ENCODE peak calls at places on chromosomes 11 and 22, in four cellular contexts. D is IMR-90, E is mesenchymal stem cell, W is HCT116. U is an unnamed sample.

GRCh38 chr22:48905206-48905975 is 922.3 kb downstream of the BRD1 start:
- DNase-seq in D (no peak), E (no peak), W (no peak), U (no peak)

GRCh38 chr11:80873309-80873999 is 1432.6 kb upstream of the TENM4 start:
- DNase-seq in D (no peak), E (peak), W (no peak), U (no peak)

GRCh38 chr11:1873048-1873812 is 18.5 kb downstream of the PRR33 start:
- DNase-seq in D (peak), E (no peak), W (no peak), U (no peak)

GRCh38 chr11:62133328-62134065 is 9.7 kb downstream of the INCENP start:
- DNase-seq in D (no peak), E (no peak), W (no peak), U (no peak)

GRCh38 chr22:22927888-22928665 is 40.5 kb downstream of the IGLL5 start:
- DNase-seq in D (no peak), E (no peak), W (no peak), U (no peak)

GRCh38 chr22:38398609-38399401 is 56.2 kb downstream of the KCNJ4 start:
- DNase-seq in D (peak), E (peak), W (no peak), U (peak)

GRCh38 chr11:118223576-118223975 is 1.2 kb downstream of the JAML start:
- DNase-seq in D (no peak), E (no peak), W (no peak), U (no peak)

GRCh38 chr11:21604564-21604963 is 588.3 kb upstream of the ANO5 start:
- DNase-seq in D (no peak), E (no peak), W (no peak), U (no peak)

GRCh38 chr22:23401111-23401909 is 178.8 kb downstream of the IGLL1 start:
- DNase-seq in D (peak), E (peak), W (no peak), U (no peak)

GRCh38 chr11:12603362-12604088 is 70.7 kb upstream of the TEAD1 start:
- DNase-seq in D (no peak), E (no peak), W (no peak), U (no peak)

GRCh38 chr11:116605543-116605942 is 167.2 kb downstream of the BUD13 start:
- DNase-seq in D (peak), E (no peak), W (peak), U (peak)

GRCh38 chr11:18371279-18371678 is 23.1 kb upstream of the LDHA start:
- DNase-seq in D (no peak), E (no peak), W (no peak), U (no peak)

GRCh38 chr11:18091731-18092130 is 14.2 kb downstream of the SAAL1 start:
- DNase-seq in D (peak), E (no peak), W (no peak), U (no peak)

GRCh38 chr11:6968816-6969215 is 42.6 kb downstream of the ZNF215 start:
- DNase-seq in D (peak), E (no peak), W (no peak), U (no peak)

GRCh38 chr11:93623179-93623578 is 38.3 kb upstream of the CEP295 start:
- DNase-seq in D (no peak), E (peak), W (no peak), U (peak)

GRCh38 chr11:35133656-35134055 is 5.3 kb upstream of the CD44 start:
- DNase-seq in D (no peak), E (no peak), W (no peak), U (no peak)

GRCh38 chr11:108035690-108036089 is 27.0 kb downstream of the CUL5 start:
- DNase-seq in D (peak), E (no peak), W (no peak), U (no peak)

GRCh38 chr11:46390331-46391171 is 1.0 kb downstream of the CHRM4 start:
- DNase-seq in D (no peak), E (peak), W (no peak), U (peak)

GRCh38 chr11:8717876-8718753 is 35.5 kb downstream of the RPL27A start:
- DNase-seq in D (peak), E (peak), W (no peak), U (no peak)

GRCh38 chr11:45162064-45162375 is 15.6 kb downstream of the PRDM11 start:
- DNase-seq in D (no peak), E (no peak), W (no peak), U (no peak)

GRCh38 chr11:26905368-26905767 is 88.5 kb upstream of the FIBIN start:
- DNase-seq in D (peak), E (peak), W (no peak), U (peak)

GRCh38 chr22:17218341-17218740 is 894 bp downstream of the ADA2 start:
- DNase-seq in D (no peak), E (no peak), W (no peak), U (no peak)
- H2AFZ ChIP-seq in D (no peak), E (no peak), W (no peak), U (no peak)

GRCh38 chr11:64851831-64852337 is 7.4 kb upstream of the CDC42BPG start:
- DNase-seq in D (no peak), E (no peak), W (no peak), U (no peak)

GRCh38 chr11:64849600-64850356 is 5.3 kb upstream of the CDC42BPG start:
- DNase-seq in D (no peak), E (no peak), W (no peak), U (no peak)

GRCh38 chr11:64852804-64853520 is 8.5 kb upstream of the CDC42BPG start:
- DNase-seq in D (no peak), E (no peak), W (no peak), U (no peak)

GRCh38 chr11:64848779-64849599 is 4.5 kb upstream of the CDC42BPG start:
- DNase-seq in D (no peak), E (no peak), W (no peak), U (peak)

GRCh38 chr11:64850979-64851567 is 6.6 kb upstream of the CDC42BPG start:
- DNase-seq in D (no peak), E (peak), W (no peak), U (peak)
- H2AFZ ChIP-seq in D (no peak), E (no peak), W (no peak), U (no peak)

GRCh38 chr22:49973018-49973965 is 12.7 kb downstream of the PIM3 start:
- DNase-seq in D (no peak), E (peak), W (no peak), U (peak)

GRCh38 chr22:49972163-49973017 is 11.8 kb downstream of the PIM3 start:
- DNase-seq in D (no peak), E (no peak), W (no peak), U (peak)

GRCh38 chr22:49969751-49970527 is 9.4 kb downstream of the PIM3 start:
- DNase-seq in D (no peak), E (no peak), W (no peak), U (peak)

GRCh38 chr22:49970528-49971231 is 10.1 kb downstream of the PIM3 start:
- DNase-seq in D (peak), E (peak), W (peak), U (peak)

GRCh38 chr22:49971232-49972162 is 10.9 kb downstream of the PIM3 start:
- DNase-seq in D (no peak), E (no peak), W (no peak), U (peak)
- H2AFZ ChIP-seq in D (peak), E (no peak), W (no peak), U (no peak)

DNA sequence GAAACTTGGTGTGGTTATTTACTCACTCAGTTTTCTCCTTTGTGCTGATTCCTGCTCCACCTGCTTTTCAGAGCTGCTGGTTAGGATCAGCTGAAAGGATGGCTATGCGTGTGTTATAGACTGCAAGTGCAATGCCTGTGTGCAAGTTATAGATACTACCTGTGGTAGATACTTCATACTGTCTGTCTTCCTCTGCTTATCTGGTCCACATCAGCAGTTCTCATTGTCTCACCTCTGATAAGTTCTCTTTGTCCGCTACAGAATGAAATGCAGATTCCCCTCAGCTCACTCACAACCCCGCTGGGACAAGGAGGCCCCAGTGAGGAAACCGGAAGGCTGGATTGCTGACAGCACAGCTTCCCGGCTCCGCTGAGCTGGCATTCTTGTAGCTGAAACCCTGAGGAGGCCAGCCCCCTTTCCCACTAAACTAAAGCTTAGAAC is 37.5 kb upstream of the LYVE1 start:
- DNase-seq in D (peak), E (peak), W (no peak), U (peak)
- H2AFZ ChIP-seq in D (peak), E (no peak), W (no peak), U (no peak)

DNA sequence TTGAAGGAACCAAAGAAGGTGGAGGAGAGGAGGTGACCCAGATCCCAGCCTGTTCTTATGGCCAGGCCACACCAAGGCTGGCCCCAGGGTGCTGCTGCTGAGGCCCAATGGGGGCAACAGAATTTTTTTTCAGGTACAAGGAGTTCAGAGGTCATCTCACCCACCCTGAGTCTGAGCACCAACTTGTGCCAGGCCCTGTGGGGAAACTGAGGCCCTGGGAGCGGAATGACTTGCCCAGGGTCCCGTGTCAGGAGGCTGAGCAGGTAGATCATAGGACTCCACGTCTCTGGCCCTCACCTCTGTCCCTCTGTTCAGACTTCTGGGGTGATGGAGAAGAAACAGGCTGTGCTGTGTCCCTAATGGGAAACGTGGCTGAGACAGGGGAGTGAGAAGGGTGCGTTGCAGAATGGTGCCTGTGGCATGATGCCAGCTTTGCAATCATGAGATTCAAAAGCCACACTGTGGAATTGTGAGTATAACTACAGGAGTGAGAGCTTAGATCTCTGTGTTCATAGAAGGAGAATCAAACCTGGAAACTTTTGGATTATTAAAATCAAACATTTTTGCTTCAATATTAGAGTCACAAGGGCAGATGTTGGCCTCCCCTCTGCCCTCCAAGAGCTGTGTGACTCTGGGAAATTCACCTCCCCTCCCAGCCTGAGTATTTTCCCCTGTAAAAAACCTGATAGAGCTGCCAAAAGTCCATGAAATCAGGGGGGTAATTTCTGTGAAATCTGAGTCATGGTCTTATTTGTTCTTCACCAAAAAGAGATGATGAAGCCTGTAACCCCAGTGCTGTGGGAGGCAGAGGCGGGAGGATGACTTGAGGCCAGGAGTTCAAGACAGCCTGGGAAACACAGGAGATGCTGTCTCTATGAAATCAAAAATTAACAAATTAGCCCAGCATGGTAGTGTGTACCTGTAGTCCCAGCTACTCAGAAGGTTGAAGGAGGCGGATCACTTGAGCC is 874 bp downstream of the APOL1 start:
- DNase-seq in D (no peak), E (no peak), W (no peak), U (peak)
- H2AFZ ChIP-seq in D (no peak), E (no peak), W (no peak), U (no peak)

U was measured in H9.